ENCODE peak calls at places on chromosomes 7 and 10, in six cellular contexts. J is HepG2, N is H1, S is HCT116, F is K562, G is GM12878. P is an unnamed sample.

GRCh38 chr10:29643785-29644501 is 9.2 kb upstream of the SVIL start:
- DNase-seq in J (no peak), N (no peak), S (no peak), F (no peak), G (no peak), P (no peak)

GRCh38 chr10:97121084-97121483 is 64.7 kb downstream of the SLIT1 start:
- DNase-seq in J (no peak), N (no peak), S (no peak), F (no peak), G (no peak), P (no peak)

GRCh38 chr7:2732959-2733584 is 45.1 kb downstream of the AMZ1 start:
- DNase-seq in J (no peak), N (no peak), S (no peak), F (peak), G (no peak), P (no peak)

GRCh38 chr7:2934984-2935740 is 91.1 kb upstream of the GNA12 start:
- DNase-seq in J (no peak), N (no peak), S (no peak), F (no peak), G (no peak), P (no peak)

GRCh38 chr10:89655722-89656121 is 10.7 kb upstream of the PANK1 start:
- DNase-seq in J (peak), N (no peak), S (no peak), F (no peak), G (no peak), P (peak)

GRCh38 chr10:70466951-70467350 is 11.6 kb upstream of the PALD1 start:
- DNase-seq in J (no peak), N (no peak), S (no peak), F (no peak), G (no peak), P (no peak)

GRCh38 chr10:50275650-50276235 is 24.4 kb upstream of the ASAH2 start:
- DNase-seq in J (peak), N (no peak), S (no peak), F (peak), G (peak), P (no peak)

GRCh38 chr7:47044620-47045019 is 537.3 kb downstream of the TNS3 start:
- DNase-seq in J (no peak), N (no peak), S (no peak), F (no peak), G (no peak), P (no peak)

GRCh38 chr10:29926649-29927048 is 132.7 kb downstream of the JCAD start:
- DNase-seq in J (no peak), N (no peak), S (no peak), F (no peak), G (no peak), P (no peak)

GRCh38 chr10:109650228-109650627 is 273.1 kb downstream of the XPNPEP1 start:
- DNase-seq in J (no peak), N (no peak), S (no peak), F (no peak), G (no peak), P (no peak)

GRCh38 chr7:150340875-150341262 is 560 bp downstream of the RARRES2 start:
- DNase-seq in J (no peak), N (no peak), S (no peak), F (no peak), G (no peak), P (no peak)

GRCh38 chr7:91945476-91945875 is 4.8 kb downstream of the AKAP9 start:
- DNase-seq in J (peak), N (no peak), S (no peak), F (no peak), G (no peak), P (no peak)

GRCh38 chr10:98664329-98665042 is 217.8 kb upstream of the HPS1 start:
- DNase-seq in J (peak), N (no peak), S (peak), F (peak), G (peak), P (peak)

GRCh38 chr10:69087600-69088470 is at the start of gene SRGN:
- DNase-seq in J (no peak), N (no peak), S (no peak), F (peak), G (peak), P (no peak)

GRCh38 chr7:138889566-138889965 is 91.6 kb upstream of the ATP6V0A4 start:
- DNase-seq in J (peak), N (no peak), S (no peak), F (no peak), G (no peak), P (no peak)

GRCh38 chr10:114290038-114290437 is 51.0 kb downstream of the VWA2 start:
- DNase-seq in J (no peak), N (no peak), S (no peak), F (no peak), G (no peak), P (no peak)

GRCh38 chr7:115230882-115231508 is 309.1 kb downstream of the MDFIC start:
- DNase-seq in J (peak), N (no peak), S (peak), F (no peak), G (no peak), P (peak)

GRCh38 chr7:12256025-12256570 is 45.0 kb downstream of the TMEM106B start:
- DNase-seq in J (no peak), N (no peak), S (no peak), F (no peak), G (no peak), P (no peak)

GRCh38 chr7:767941-768729 is 41.1 kb upstream of the PRKAR1B start:
- DNase-seq in J (no peak), N (no peak), S (no peak), F (no peak), G (no peak), P (no peak)

GRCh38 chr10:70461397-70462348 is 16.9 kb upstream of the PALD1 start:
- DNase-seq in J (peak), N (no peak), S (peak), F (peak), G (no peak), P (no peak)

GRCh38 chr10:60767424-60767823 is 10.9 kb upstream of the CDK1 start:
- DNase-seq in J (no peak), N (no peak), S (no peak), F (no peak), G (no peak), P (no peak)

GRCh38 chr10:103659674-103660363 is 166.3 kb downstream of the NEURL1 start:
- DNase-seq in J (peak), N (no peak), S (no peak), F (no peak), G (no peak), P (no peak)

GRCh38 chr10:98293550-98294269 is 25.7 kb upstream of the LOXL4 start:
- DNase-seq in J (no peak), N (no peak), S (no peak), F (no peak), G (no peak), P (no peak)

GRCh38 chr7:98856021-98856422 is 13.8 kb downstream of the TMEM130 start:
- DNase-seq in J (no peak), N (no peak), S (no peak), F (no peak), G (no peak), P (no peak)
- TF ChIP-seq ZNF274 in J (no peak), N (no peak), S (no peak), F (no peak), G (no peak), P (no peak)

GRCh38 chr7:131072505-131073091 is 255.1 kb upstream of the MKLN1 start:
- DNase-seq in J (no peak), N (no peak), S (no peak), F (peak), G (no peak), P (no peak)
- TF ChIP-seq ZNF274 in J (no peak), N (no peak), S (no peak), F (no peak), G (no peak), P (no peak)

GRCh38 chr10:125102821-125103220 is 57.5 kb downstream of the CTBP2 start:
- DNase-seq in J (no peak), N (no peak), S (no peak), F (no peak), G (no peak), P (no peak)

GRCh38 chr10:125103466-125104377 is 56.6 kb downstream of the CTBP2 start:
- DNase-seq in J (no peak), N (no peak), S (no peak), F (no peak), G (no peak), P (no peak)

GRCh38 chr10:125101049-125101448 is 59.3 kb downstream of the CTBP2 start:
- DNase-seq in J (no peak), N (no peak), S (no peak), F (no peak), G (no peak), P (no peak)

GRCh38 chr10:125101581-125101980 is 58.8 kb downstream of the CTBP2 start:
- DNase-seq in J (no peak), N (no peak), S (no peak), F (no peak), G (no peak), P (no peak)

DNA sequence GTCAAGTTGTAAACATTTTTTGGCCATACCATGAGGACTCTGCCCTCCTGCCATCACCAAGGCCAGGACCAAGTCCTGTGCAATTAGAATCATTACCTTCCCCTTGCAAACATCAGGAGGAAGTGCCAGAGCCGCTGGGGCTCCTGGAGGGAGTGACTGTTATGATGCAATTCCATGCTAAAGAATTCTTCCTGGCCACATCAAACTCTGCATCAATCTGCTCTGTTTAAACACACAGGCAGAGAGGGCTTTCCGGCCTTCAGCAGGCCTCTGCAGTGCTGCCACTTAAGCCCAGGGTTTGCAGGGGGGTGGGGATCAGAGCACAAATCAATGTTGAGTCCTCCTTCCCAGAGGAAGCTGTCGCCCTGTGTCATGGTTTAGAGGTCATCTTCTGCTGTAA is 58.1 kb downstream of the CTBP2 start:
- DNase-seq in J (peak), N (no peak), S (no peak), F (no peak), G (no peak), P (no peak)
- TF ChIP-seq ZNF274 in J (no peak), N (no peak), S (no peak), F (no peak), G (no peak), P (no peak)

DNA sequence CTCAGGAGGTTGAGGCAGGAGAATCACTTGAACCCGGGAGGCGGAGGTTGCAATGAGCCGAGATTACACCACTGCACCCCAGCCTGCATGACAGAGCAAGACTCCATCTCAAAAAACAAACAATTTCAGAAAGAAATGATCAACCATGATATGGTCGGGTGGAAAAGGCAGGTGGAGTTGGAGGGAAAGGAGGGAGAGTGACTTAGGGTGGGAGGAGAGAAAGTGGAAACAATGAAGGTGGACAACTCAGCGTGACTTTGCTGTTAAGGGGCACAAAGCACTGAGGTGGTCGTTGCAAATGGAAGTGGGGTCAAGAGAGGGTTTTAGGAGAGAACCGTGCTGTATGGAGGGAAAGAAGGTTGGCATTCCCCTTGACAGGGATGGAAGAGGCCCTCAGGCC is 30.0 kb upstream of the FXYD4 start:
- DNase-seq in J (no peak), N (no peak), S (no peak), F (no peak), G (no peak), P (no peak)
- TF ChIP-seq ZNF274 in J (no peak), N (no peak), S (no peak), F (no peak), G (no peak), P (no peak)

GRCh38 chr7:102872460-102872859 is 40.3 kb upstream of the LRRC17 start:
- DNase-seq in J (no peak), N (no peak), S (no peak), F (no peak), G (no peak), P (no peak)
- TF ChIP-seq ZNF274 in J (no peak), N (no peak), S (no peak), F (no peak), G (no peak), P (no peak)

DNA sequence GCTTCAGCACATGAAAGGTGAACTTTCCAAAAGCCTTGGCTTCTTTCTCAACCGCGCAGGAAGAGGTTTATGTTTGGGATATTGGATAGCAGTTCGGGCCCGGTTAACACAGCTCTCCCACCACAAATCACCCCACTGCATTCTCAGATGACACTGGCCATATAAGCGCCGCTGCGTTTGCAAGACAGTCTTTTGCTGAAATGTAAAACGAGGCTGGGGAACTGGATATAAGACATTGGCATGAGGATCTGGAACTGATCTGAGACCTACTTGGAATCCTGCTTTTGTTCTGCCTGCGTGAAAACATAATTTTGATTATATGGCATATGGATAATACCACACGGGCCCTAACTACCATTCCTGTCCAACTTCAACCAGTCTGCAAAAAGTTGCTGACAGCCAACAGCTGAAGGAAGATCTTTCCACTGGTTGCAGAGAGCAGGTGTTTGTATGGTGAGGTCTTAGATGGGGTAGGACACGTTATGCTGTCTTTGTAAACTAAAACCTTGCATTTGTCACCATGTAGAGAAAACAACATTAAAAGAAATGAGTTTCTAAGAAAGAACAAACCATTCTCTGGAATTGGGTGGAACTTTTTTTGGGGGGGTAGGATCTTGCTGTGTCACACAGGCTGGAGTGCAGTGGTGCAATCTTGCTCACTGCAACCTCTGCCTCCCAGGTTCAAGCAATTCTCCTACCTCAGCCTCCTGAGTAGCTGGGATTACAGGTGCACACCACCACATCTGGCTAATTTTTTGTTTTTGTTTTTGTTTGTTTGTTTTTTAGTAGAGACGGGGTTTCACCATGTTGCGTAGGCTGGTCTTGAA is 30.9 kb upstream of the MSRB2 start:
- DNase-seq in J (no peak), N (no peak), S (no peak), F (no peak), G (no peak), P (no peak)
- TF ChIP-seq ZNF274 in J (no peak), N (no peak), S (no peak), F (no peak), G (no peak), P (no peak)

P was measured in NT2/D1.